ENCODE peak calls at places on chromosomes 4 and X, in ten cellular contexts. T, Y, W, S, L, I, F, R, N and M are unnamed samples.

GRCh38 chr4:173415885-173416658 is 17.2 kb upstream of the SCRG1 start:
- DNase-seq in W (no peak), I (no peak), T (no peak), R (peak), L (peak), Y (no peak), N (peak), S (peak), F (no peak), M (no peak)

GRCh38 chrX:81662381-81662780 is 460.5 kb downstream of the SH3BGRL start:
- DNase-seq in S (no peak), I (no peak), Y (no peak), R (no peak), N (no peak), W (no peak), L (no peak), F (no peak), T (no peak), M (no peak)

GRCh38 chrX:37959212-37960021 is 46.9 kb upstream of the SYTL5 start:
- DNase-seq in R (no peak), W (no peak), S (no peak), F (no peak), T (no peak), L (no peak), Y (no peak), N (no peak), I (no peak), M (no peak)

GRCh38 chrX:108131471-108131870 is 39.9 kb downstream of the ATG4A start:
- DNase-seq in I (no peak), W (no peak), N (peak), Y (no peak), S (no peak), R (peak), L (no peak), T (no peak), F (peak), M (no peak)

GRCh38 chr4:85106805-85107336 is 140.4 kb upstream of the WDFY3 start:
- DNase-seq in R (no peak), N (no peak), Y (no peak), F (no peak), W (no peak), T (no peak), I (no peak), S (no peak), L (no peak), M (no peak)

GRCh38 chr4:41418444-41418843 is 119.5 kb upstream of the LIMCH1 start:
- DNase-seq in Y (peak), F (peak), T (no peak), W (peak), N (peak), S (peak), I (no peak), R (peak), L (no peak), M (no peak)

GRCh38 chr4:17957689-17958088 is 63.9 kb downstream of the LCORL start:
- DNase-seq in R (peak), N (peak), Y (no peak), W (no peak), S (no peak), L (no peak), I (no peak), T (no peak), F (no peak), M (no peak)

GRCh38 chr4:158624889-158625478 is 46.7 kb downstream of the C4orf46 start:
- DNase-seq in I (no peak), F (peak), R (peak), W (peak), N (peak), Y (peak), S (no peak), L (peak), T (no peak), M (no peak)

GRCh38 chr4:26576171-26576829 is 7.6 kb upstream of the TBC1D19 start:
- DNase-seq in W (no peak), I (no peak), Y (peak), L (no peak), N (peak), S (no peak), R (peak), F (peak), T (no peak), M (no peak)

GRCh38 chr4:121564840-121565375 is 131.9 kb downstream of the ANXA5 start:
- DNase-seq in F (no peak), I (no peak), R (no peak), S (no peak), T (no peak), N (no peak), W (no peak), L (no peak), Y (no peak), M (no peak)

GRCh38 chrX:53859890-53860289 is 173.4 kb upstream of the HUWE1 start:
- DNase-seq in Y (no peak), T (no peak), I (no peak), S (no peak), R (no peak), F (no peak), L (no peak), W (no peak), N (no peak), M (no peak)

GRCh38 chrX:23509256-23509655 is 158.0 kb upstream of the PRDX4 start:
- DNase-seq in S (no peak), T (no peak), N (no peak), I (no peak), R (no peak), W (no peak), Y (peak), F (no peak), L (no peak), M (no peak)

GRCh38 chr4:77849278-77849965 is 13.2 kb upstream of the MRPL1 start:
- DNase-seq in Y (no peak), L (no peak), W (no peak), R (no peak), T (no peak), S (no peak), I (no peak), N (no peak), F (no peak), M (no peak)

GRCh38 chr4:84965558-84966381 is 720 bp downstream of the WDFY3 start:
- DNase-seq in W (no peak), L (peak), I (no peak), S (peak), N (peak), T (no peak), R (peak), Y (peak), F (peak), M (no peak)

GRCh38 chrX:115606861-115607260 is 45.9 kb downstream of the PLS3 start:
- DNase-seq in T (no peak), W (no peak), I (no peak), L (no peak), F (no peak), S (no peak), Y (peak), R (no peak), N (no peak), M (no peak)

GRCh38 chr4:169222768-169223167 is 48.0 kb downstream of the SH3RF1 start:
- DNase-seq in W (no peak), Y (no peak), S (no peak), I (no peak), N (no peak), F (no peak), R (no peak), T (no peak), L (no peak), M (no peak)

GRCh38 chr4:143558823-143559756 is 45.6 kb downstream of the SMARCA5 start:
- DNase-seq in S (peak), I (peak), L (peak), F (peak), N (peak), T (peak), W (peak), Y (peak), R (peak), M (peak)

GRCh38 chr4:170089274-170089742 is 448 bp downstream of the AADAT start:
- DNase-seq in W (no peak), T (no peak), N (peak), S (no peak), Y (peak), L (peak), I (no peak), F (peak), R (peak), M (no peak)

GRCh38 chr4:8457646-8458045 is 17.1 kb downstream of the TRMT44 start:
- DNase-seq in S (no peak), F (no peak), T (no peak), I (no peak), Y (no peak), L (no peak), R (no peak), N (no peak), W (no peak), M (no peak)

GRCh38 chr4:102172341-102172740 is 172.9 kb downstream of the SLC39A8 start:
- DNase-seq in T (no peak), W (no peak), R (no peak), Y (peak), L (no peak), F (no peak), S (no peak), I (no peak), N (no peak), M (no peak)

GRCh38 chrX:15758140-15758539 is 20.1 kb downstream of the CA5B start:
- DNase-seq in R (no peak), Y (no peak), F (no peak), I (no peak), L (no peak), N (no peak), W (no peak), T (no peak), S (no peak), M (peak)

GRCh38 chr4:153676491-153676890 is 7.6 kb upstream of the TLR2 start:
- DNase-seq in I (no peak), L (no peak), N (peak), Y (no peak), W (no peak), F (no peak), R (no peak), S (no peak), T (no peak), M (no peak)

GRCh38 chrX:101062171-101062570 is 10.3 kb upstream of the TRMT2B start:
- DNase-seq in L (no peak), Y (no peak), N (peak), I (no peak), W (no peak), F (peak), T (no peak), R (no peak), S (no peak), M (no peak)

GRCh38 chr4:123064390-123064789 is 142.0 kb upstream of the NUDT6 start:
- DNase-seq in W (peak), Y (no peak), I (no peak), R (peak), F (no peak), L (no peak), N (peak), S (no peak), T (no peak), M (no peak)

GRCh38 chr4:69773443-69773842 is 13.0 kb upstream of the SULT1B1 start:
- DNase-seq in S (no peak), R (peak), T (no peak), F (no peak), L (no peak), I (no peak), N (no peak), Y (no peak), W (no peak), M (no peak)

GRCh38 chrX:106331606-106332005 is 163.5 kb downstream of the PWWP3B start:
- DNase-seq in L (no peak), F (no peak), S (no peak), W (no peak), T (no peak), I (no peak), R (no peak), Y (no peak), N (no peak), M (no peak)

GRCh38 chrX:38664285-38664684 is 102.9 kb downstream of the TSPAN7 start:
- DNase-seq in T (no peak), N (peak), W (no peak), F (peak), L (peak), Y (peak), R (peak), I (no peak), S (no peak), M (no peak)

GRCh38 chr4:153233761-153234371 is 29.6 kb downstream of the TRIM2 start:
- DNase-seq in S (no peak), W (peak), F (peak), T (no peak), R (peak), L (peak), I (no peak), N (peak), Y (no peak), M (no peak)

GRCh38 chr4:4412661-4413372 is 25.9 kb downstream of the NSG1 start:
- DNase-seq in W (no peak), S (no peak), Y (no peak), L (no peak), I (no peak), R (no peak), T (no peak), F (no peak), N (no peak), M (no peak)